ENCODE peak calls at places on chromosome 20, in six cellular contexts. R is sigmoid colon, M is K562, C is HepG2, Z is suprapubic skin, Q is endothelial cell of umbilical vein. Y is an unnamed sample. For H3K4me1, the result is how much of the 10 kb centered on the place peaks cover.

GRCh38 chr20:760751-761417 is 7.4 kb downstream of the SLC52A3 start:
- DNase-seq in R (no peak), M (peak), C (peak), Z (no peak), Q (peak), Y (no peak)

GRCh38 chr20:11350126-11351005 is 567.3 kb upstream of the BTBD3 start:
- DNase-seq in R (no peak), M (no peak), C (no peak), Z (no peak), Q (no peak), Y (no peak)

GRCh38 chr20:50561379-50562078 is 51.3 kb downstream of the PTPN1 start:
- DNase-seq in R (peak), M (no peak), C (no peak), Z (peak), Q (peak), Y (no peak)

GRCh38 chr20:14434379-14435136 is 97.1 kb upstream of the FLRT3 start:
- DNase-seq in R (no peak), M (no peak), C (no peak), Z (no peak), Q (no peak), Y (no peak)

GRCh38 chr20:50277460-50278376 is 87.1 kb downstream of the CEBPB start:
- DNase-seq in R (no peak), M (no peak), C (no peak), Z (peak), Q (no peak), Y (no peak)

GRCh38 chr20:407097-407952 is 774 bp upstream of the RBCK1 start:
- DNase-seq in R (peak), M (peak), C (peak), Z (no peak), Q (peak), Y (peak)

GRCh38 chr20:57698191-57698866 is 11.5 kb downstream of the PMEPA1 start:
- DNase-seq in R (no peak), M (no peak), C (peak), Z (no peak), Q (peak), Y (peak)

GRCh38 chr20:57389695-57390603 is 1.2 kb upstream of the RBM38 start:
- DNase-seq in R (peak), M (peak), C (no peak), Z (no peak), Q (peak), Y (no peak)

GRCh38 chr20:15582146-15582776 is 991.0 kb downstream of the KIF16B start:
- DNase-seq in R (no peak), M (no peak), C (no peak), Z (no peak), Q (no peak), Y (no peak)

GRCh38 chr20:6583134-6583738 is 184.2 kb upstream of the BMP2 start:
- DNase-seq in R (peak), M (peak), C (peak), Z (no peak), Q (peak), Y (peak)

GRCh38 chr20:44001667-44002596 is 87.3 kb downstream of the TOX2 start:
- DNase-seq in R (no peak), M (no peak), C (no peak), Z (peak), Q (no peak), Y (no peak)

GRCh38 chr20:47389867-47390347 is 33.4 kb upstream of the ZMYND8 start:
- DNase-seq in R (no peak), M (no peak), C (no peak), Z (no peak), Q (peak), Y (no peak)

GRCh38 chr20:20229595-20229994 is 138.3 kb upstream of the INSM1 start:
- DNase-seq in R (no peak), M (no peak), C (no peak), Z (no peak), Q (no peak), Y (no peak)
- H3K4me1 ChIP-seq in R (under half), M (under half), C (under half), Z (under half), Q (under half), Y (under half)

GRCh38 chr20:36886859-36887778 is 11.2 kb downstream of the TLDC2 start:
- DNase-seq in R (peak), M (peak), C (peak), Z (peak), Q (peak), Y (peak)
- TF ChIP-seq POLR2A in R (no peak), M (no peak), C (no peak), Z (peak), Q (no peak), Y (no peak)

DNA sequence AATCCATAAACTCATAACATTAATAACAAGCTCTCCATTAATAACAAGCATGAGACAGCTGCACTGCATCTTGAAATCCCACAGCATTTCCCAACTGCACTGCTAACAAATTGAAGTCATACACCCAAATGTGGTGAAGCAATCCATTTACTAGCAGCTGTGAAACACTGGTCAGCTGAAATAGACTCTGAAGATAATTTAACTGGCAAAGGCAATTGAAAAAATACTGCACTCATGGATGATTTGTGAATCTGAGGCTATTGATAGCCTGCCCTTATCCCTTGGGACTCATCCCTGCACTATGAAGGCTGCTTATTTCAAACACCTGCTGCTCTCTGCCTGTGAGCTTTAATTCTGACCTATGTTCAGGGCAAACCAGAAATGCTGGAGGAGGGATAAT is 49.1 kb upstream of the PLCB1 start:
- DNase-seq in R (no peak), M (no peak), C (no peak), Z (no peak), Q (no peak), Y (no peak)
- TF ChIP-seq POLR2AphosphoS5 in R (peak), M (no peak), C (no peak), Z (no peak), Q (no peak), Y (peak)

GRCh38 chr20:38729767-38730166 is 5.5 kb downstream of the SLC32A1 start:
- DNase-seq in R (no peak), M (no peak), C (no peak), Z (no peak), Q (no peak), Y (no peak)
- H3K4me1 ChIP-seq in R (under half), M (under half), C (under half), Z (under half), Q (under half), Y (half or more)